ENCODE peak calls at places on chromosomes 12 and 14, in ten cellular contexts. Q is pancreas, A is spleen, N is right atrium auricular region, L is heart right ventricle, E is fibroblast of the aortic adventitia, H is choroid plexus epithelial cell, S is epithelial cell of esophagus, K is MM.1S, U is uterus. P is an unnamed sample.

GRCh38 chr12:50186667-50187066 is 19.5 kb upstream of the CERS5 start:
- DNase-seq in L (no peak), Q (no peak), A (no peak), E (peak; percentile 68), U (no peak), N (no peak), S (no peak), K (no peak), H (peak; percentile 64), P (no peak)

GRCh38 chr14:59964251-59965007 is 44.5 kb downstream of the LRRC9 start:
- DNase-seq in L (no peak), H (peak; percentile 21), A (no peak), E (no peak), U (no peak), K (no peak), S (peak; percentile 3), N (no peak), Q (no peak), P (no peak)

GRCh38 chr14:69945905-69946304 is 66.7 kb downstream of the SMOC1 start:
- DNase-seq in E (no peak), N (no peak), H (peak; percentile 35), Q (no peak), U (no peak), L (no peak), S (no peak), K (no peak), A (no peak), P (no peak)

GRCh38 chr12:43444940-43445564 is 107.0 kb downstream of the ADAMTS20 start:
- DNase-seq in L (peak; percentile 29), H (peak; percentile 84), K (peak; percentile 64), S (peak; percentile 74), Q (no peak), N (no peak), E (peak; percentile 74), A (no peak), U (no peak), P (peak; percentile 19)

GRCh38 chr12:131114942-131115584 is 161.4 kb downstream of the ADGRD1 start:
- DNase-seq in A (peak; percentile 47), L (no peak), Q (no peak), N (no peak), K (no peak), S (no peak), E (peak; percentile 2), U (no peak), H (peak; percentile 2), P (no peak)

GRCh38 chr12:48004039-48004940 is at the start of gene COL2A1:
- DNase-seq in S (peak; percentile 38), U (no peak), K (no peak), H (no peak), Q (peak; percentile 79), A (no peak), L (no peak), N (no peak), E (peak; percentile 3), P (no peak)

GRCh38 chr12:113846883-113847282 is 119.2 kb downstream of the RBM19 start:
- DNase-seq in E (no peak), Q (no peak), U (no peak), N (no peak), L (no peak), H (no peak), K (no peak), A (no peak), S (no peak), P (no peak)

GRCh38 chr14:101017806-101018560 is 114.5 kb upstream of the RTL1 start:
- DNase-seq in A (peak; percentile 12), L (no peak), S (no peak), E (no peak), U (no peak), K (no peak), N (peak; percentile 34), Q (no peak), H (no peak), P (no peak)

GRCh38 chr12:58901664-58902063 is 18.6 kb downstream of the LRIG3 start:
- DNase-seq in H (no peak), E (peak; percentile 53), S (no peak), N (no peak), Q (no peak), A (no peak), K (no peak), L (no peak), U (no peak), P (no peak)

DNA sequence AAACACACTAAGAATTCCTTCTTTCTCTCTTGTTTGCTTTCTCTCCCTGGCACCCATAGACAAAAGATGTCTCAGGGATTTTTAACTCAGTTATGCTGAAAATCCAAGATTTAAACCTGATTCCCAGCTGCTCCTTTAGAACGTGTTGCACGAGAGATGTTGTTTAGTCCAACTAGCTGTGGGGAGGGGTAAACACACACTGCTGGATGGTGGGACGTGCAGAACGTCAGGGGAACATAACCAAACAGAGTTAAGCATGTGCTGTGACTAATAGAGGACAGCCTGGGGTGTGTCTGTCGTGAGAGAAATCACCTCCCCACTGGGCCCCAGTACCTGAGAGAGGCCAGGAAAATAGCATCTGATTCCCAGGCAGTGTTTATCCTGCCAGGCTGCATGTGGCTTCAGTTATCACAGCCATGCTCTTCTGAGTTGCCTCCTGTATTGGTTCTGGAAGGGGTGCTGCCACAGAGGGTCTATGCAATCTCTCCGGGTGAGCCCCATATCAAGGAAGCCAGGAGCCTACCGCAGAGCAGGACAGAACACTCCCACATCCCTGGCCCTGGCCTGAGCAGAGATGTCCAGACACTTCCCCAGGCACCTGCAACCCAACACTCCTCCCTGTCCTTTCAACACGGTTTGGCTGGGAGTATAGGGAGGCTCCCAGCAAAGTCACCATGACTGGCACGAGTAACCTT is 112.7 kb upstream of the EGLN3 start:
- DNase-seq in E (no peak), Q (no peak), H (no peak), N (peak; percentile 76), A (no peak), S (peak; percentile 75), L (no peak), U (no peak), K (no peak), P (no peak)
- H3K4me3 ChIP-seq in E (no peak overlapping the region), Q (no peak overlapping the region), H (no peak overlapping the region), N (no peak overlapping the region), A (no peak overlapping the region), S (no peak overlapping the region), L (no peak overlapping the region), U (no peak overlapping the region), K (no peak overlapping the region), P (no peak overlapping the region)

GRCh38 chr12:110932048-110932447 is 11.7 kb upstream of the MYL2 start:
- DNase-seq in A (no peak), E (no peak), L (no peak), U (no peak), S (no peak), N (no peak), H (peak; percentile 24), K (no peak), Q (no peak), P (no peak)
- TF ChIP-seq CTCF in A (no peak), E (peak; percentile 35), L (peak; percentile 35), U (no peak), S (peak; percentile 25), N (no peak), H (peak; percentile 66), K (peak; percentile 9), Q (no peak), P (peak; percentile 37)

DNA sequence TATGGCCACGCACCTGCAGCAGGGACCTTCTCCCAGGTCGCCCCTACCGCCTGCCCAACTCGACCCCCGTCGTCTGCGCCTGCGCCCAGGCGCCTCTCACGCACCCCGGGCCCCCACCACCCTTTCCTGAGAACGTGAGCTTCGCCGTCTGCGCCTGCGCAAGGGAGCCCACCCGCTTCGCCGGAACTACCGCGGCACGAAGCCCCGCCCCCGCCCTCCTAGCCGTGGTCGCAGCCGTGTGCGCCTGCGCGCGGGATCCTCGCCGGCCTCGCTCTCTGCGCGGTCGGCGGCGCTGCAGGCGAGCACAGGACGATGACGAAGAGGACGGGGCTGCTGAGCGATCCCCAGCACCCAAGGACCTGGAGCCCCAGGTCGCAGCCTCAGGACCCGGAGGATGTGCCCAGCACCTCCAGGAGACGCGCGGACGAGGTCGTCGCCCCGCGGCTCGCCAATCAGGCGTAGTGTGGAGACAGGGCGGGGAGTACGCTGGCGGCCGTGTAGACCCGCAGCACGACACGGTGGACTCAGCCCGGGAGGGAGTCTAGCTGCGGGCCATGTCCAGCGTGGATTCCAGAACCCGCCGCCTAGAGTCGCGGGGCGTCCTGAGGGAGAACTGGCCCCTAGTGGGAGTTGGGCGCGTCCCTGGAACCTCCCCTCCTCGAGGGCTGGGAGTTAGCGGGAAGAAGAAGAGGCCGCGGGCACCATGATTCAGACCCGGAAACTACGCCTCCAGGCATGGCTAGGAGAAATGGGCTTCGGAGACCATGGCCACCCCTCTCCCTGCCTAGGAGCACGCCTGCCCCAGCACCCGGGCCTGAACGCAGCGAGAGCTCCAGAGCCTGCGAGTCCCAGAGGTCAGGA is 1120.8 kb upstream of the TMEM132C start:
- DNase-seq in K (no peak), E (peak; percentile 67), L (peak; percentile 61), A (peak; percentile 80), Q (peak; percentile 84), U (peak; percentile 85), N (no peak), H (peak; percentile 69), S (peak; percentile 64), P (no peak)
- H3K4me3 ChIP-seq in K (no peak overlapping the region), E (peak overlapping the region; percentile 73), L (peak overlapping the region; percentile 31), A (peak overlapping the region; percentile 35), Q (peak overlapping the region; percentile 53), U (peak overlapping the region; percentile 58), N (peak overlapping the region; percentile 43), H (peak overlapping the region; percentile 67), S (peak overlapping the region; percentile 58), P (peak overlapping the region; percentile 59)

DNA sequence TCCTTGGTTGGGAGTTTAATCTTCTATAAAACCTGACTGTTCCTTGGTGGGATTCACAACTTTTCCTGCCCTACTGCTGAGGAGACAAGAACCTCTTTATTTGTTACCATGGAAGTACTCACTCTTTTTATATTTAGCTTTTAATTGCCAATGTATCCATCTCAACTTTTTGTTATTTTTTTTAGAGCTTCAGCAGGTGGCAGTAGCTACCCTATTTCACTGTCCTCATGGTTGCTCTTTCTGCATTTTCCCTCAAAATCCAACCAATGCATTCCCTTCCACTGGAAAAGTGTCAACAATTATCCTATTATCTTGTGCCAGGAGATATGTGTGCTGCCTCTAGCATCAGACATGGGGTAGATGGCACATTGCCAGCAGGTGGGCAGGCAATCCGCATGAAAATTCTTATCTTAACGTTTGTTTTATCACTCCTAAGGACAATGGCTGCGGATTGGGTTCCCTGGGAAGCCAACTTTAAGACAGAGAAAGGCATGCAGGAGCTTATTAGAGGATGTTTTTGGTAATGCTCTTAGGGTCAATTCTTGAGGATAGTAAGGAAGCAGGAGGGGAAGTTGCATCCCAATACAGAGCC is 406.4 kb downstream of the SNAPC1 start:
- DNase-seq in K (no peak), N (no peak), E (peak; percentile 9), S (no peak), L (no peak), H (no peak), Q (no peak), U (no peak), A (no peak), P (no peak)
- TF ChIP-seq CTCF in K (no peak), N (no peak), E (peak; percentile 5), S (peak; percentile 16), L (no peak), H (peak; percentile 27), Q (no peak), U (no peak), A (no peak), P (peak; percentile 18)

GRCh38 chr12:123433615-123434014 is 2.9 kb downstream of the RILPL2 start:
- DNase-seq in K (no peak), H (no peak), S (no peak), L (no peak), N (no peak), E (no peak), A (no peak), U (no peak), Q (no peak), P (no peak)
- H3K4me3 ChIP-seq in K (no peak overlapping the region), H (no peak overlapping the region), S (no peak overlapping the region), L (no peak overlapping the region), N (no peak overlapping the region), E (no peak overlapping the region), A (peak overlapping the region; percentile 85), U (no peak overlapping the region), Q (no peak overlapping the region), P (no peak overlapping the region)

P was measured in epithelial cell of proximal tubule.